ENCODE peak calls at places on chromosomes 11 and 22, in seven cellular contexts. D is AG10803, A is A549, I is lower lobe of right lung, V is fibroblast of pulmonary artery, U is foreskin fibroblast, P is cardiac muscle cell. J is an unnamed sample.

GRCh38 chr22:26127126-26127525 is 42.1 kb upstream of the SEZ6L start:
- DNase-seq in U (no peak), I (no peak), D (no peak), V (no peak), A (no peak), P (no peak), J (no peak)

GRCh38 chr11:91394718-91395414 is 829.8 kb upstream of the FAT3 start:
- DNase-seq in U (no peak), I (no peak), P (no peak), D (no peak), V (no peak), A (peak), J (no peak)

GRCh38 chr11:102603091-102603490 is 22.0 kb downstream of the MMP20 start:
- DNase-seq in U (peak), P (peak), V (peak), D (peak), A (no peak), I (no peak), J (peak)

GRCh38 chr11:30045144-30045543 is 28.3 kb upstream of the KCNA4 start:
- DNase-seq in V (no peak), U (no peak), A (no peak), I (no peak), D (no peak), P (no peak), J (no peak)

GRCh38 chr11:120172054-120172881 is 34.4 kb upstream of the TRIM29 start:
- DNase-seq in U (peak), V (peak), I (peak), D (peak), P (peak), A (peak), J (peak)

GRCh38 chr22:44780876-44781275 is 28.5 kb downstream of the ARHGAP8 start:
- DNase-seq in V (no peak), A (no peak), D (no peak), P (no peak), I (no peak), U (peak), J (no peak)

GRCh38 chr11:17473071-17473744 is 3.4 kb downstream of the ABCC8 start:
- DNase-seq in P (peak), D (no peak), A (peak), U (peak), I (no peak), V (no peak), J (no peak)

GRCh38 chr11:64035581-64035980 is at the start of gene FLRT1:
- DNase-seq in A (no peak), V (no peak), U (no peak), I (no peak), D (no peak), P (no peak), J (no peak)

DNA sequence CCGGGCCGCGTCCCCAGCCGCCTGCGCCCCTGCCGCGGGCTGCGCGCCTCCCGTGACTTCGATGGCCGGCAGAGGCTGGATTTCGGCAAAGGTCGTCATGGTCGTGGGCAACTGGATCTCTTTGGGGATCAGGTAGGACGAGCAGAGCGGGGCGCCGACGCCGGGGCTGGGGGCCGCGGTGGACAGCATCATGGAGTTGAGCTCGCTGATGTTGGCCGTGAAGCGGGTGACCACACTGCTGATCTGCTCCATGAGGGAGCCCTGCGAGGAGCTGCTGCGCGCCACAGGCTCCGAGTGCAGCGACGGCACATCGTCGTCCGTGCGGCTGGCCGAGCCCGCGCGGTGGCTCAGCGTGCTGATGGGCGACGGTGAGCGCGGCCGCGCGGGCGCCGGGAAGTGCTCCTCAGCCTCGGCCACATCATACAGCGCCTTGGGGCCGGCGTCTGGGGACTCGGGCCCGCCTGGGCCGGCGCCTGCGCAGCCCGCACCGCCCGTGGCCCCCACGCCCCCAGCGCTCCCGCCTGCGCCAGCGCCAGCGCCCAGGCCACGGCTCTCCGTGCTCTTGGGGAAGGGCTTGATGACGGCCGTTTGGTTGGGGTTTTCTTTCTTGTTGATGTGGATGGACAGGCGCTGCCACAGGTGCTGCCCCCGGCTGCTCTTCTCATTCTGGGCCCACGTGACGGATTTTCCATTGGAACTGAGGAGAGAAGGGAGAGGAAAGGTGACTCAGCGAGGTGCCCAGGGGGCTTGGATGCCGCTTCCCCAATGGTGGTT is 171.5 kb upstream of the CTSC start:
- DNase-seq in A (peak), P (peak), I (peak), U (peak), D (peak), V (peak), J (peak)
- H3K4me3 ChIP-seq in A (peak), P (peak), I (peak), U (peak), D (peak), V (peak), J (peak)

GRCh38 chr11:12235549-12235944 is 125.2 kb downstream of the MICAL2 start:
- DNase-seq in V (peak), I (no peak), P (peak), U (peak), A (peak), D (no peak), J (peak)
- TF ChIP-seq CTCF in V (no peak), I (no peak), P (peak), U (peak), A (no peak), D (peak), J (no peak)

GRCh38 chr11:59983212-59983611 is 19.4 kb downstream of the OOSP4A start:
- DNase-seq in A (no peak), U (no peak), I (no peak), P (no peak), V (no peak), D (no peak), J (no peak)

GRCh38 chr11:59981106-59981770 is 17.4 kb downstream of the OOSP4A start:
- DNase-seq in U (no peak), P (no peak), V (no peak), D (no peak), I (no peak), A (no peak), J (no peak)
- H3K4me3 ChIP-seq in U (no peak), P (no peak), V (no peak), D (no peak), I (no peak), A (no peak), J (no peak)

GRCh38 chr11:93244018-93244417 is 46.2 kb upstream of the SLC36A4 start:
- DNase-seq in A (no peak), V (no peak), D (no peak), P (no peak), I (no peak), U (no peak), J (no peak)

GRCh38 chr11:93253111-93253510 is 55.3 kb upstream of the SLC36A4 start:
- DNase-seq in P (no peak), V (no peak), U (no peak), D (no peak), A (no peak), I (no peak), J (no peak)

GRCh38 chr11:93249437-93250210 is 51.8 kb upstream of the SLC36A4 start:
- DNase-seq in I (no peak), V (no peak), A (no peak), P (no peak), D (peak), U (no peak), J (no peak)

GRCh38 chr11:93251922-93252321 is 54.1 kb upstream of the SLC36A4 start:
- DNase-seq in P (no peak), V (no peak), I (no peak), D (no peak), A (no peak), U (no peak), J (no peak)

GRCh38 chr11:93248602-93249001 is 50.8 kb upstream of the SLC36A4 start:
- DNase-seq in A (no peak), U (peak), D (peak), P (peak), I (no peak), V (peak), J (peak)
- TF ChIP-seq CTCF in A (no peak), U (peak), D (peak), P (peak), I (no peak), V (peak), J (peak)

GRCh38 chr22:39661842-39662676 is 91.5 kb downstream of the CACNA1I start:
- DNase-seq in P (no peak), U (no peak), I (no peak), D (no peak), V (no peak), A (no peak), J (no peak)
- H3K4me3 ChIP-seq in P (peak), U (no peak), I (peak), D (no peak), V (no peak), A (no peak), J (no peak)

GRCh38 chr22:29205598-29206371 is at the start of gene EMID1:
- DNase-seq in A (peak), U (peak), I (peak), P (peak), V (peak), D (no peak), J (peak)
- TF ChIP-seq CTCF in A (no peak), U (no peak), I (peak), P (no peak), V (no peak), D (peak), J (no peak)

DNA sequence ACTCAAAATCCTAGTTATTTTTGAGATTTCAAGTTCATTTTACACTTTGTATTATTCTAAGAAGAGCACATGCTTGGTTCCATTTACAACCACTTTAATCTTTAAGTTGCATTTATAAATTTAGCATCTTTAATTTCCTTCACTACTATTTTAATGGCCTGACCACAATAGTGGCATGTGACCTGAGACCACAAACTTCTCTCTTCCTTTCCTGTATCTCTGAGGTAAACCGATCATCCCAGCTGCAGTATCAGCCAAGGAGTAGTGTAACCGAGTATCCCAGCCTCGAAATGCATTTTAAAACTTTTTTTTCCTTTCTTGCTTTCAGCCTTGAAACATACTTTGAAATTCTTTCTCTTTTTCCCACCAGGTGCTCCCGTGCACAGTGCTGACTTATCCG is 28.7 kb upstream of the CBX6 start:
- DNase-seq in D (no peak), U (no peak), A (no peak), P (no peak), I (no peak), V (no peak), J (no peak)
- H3K4me3 ChIP-seq in D (no peak), U (no peak), A (no peak), P (no peak), I (no peak), V (no peak), J (no peak)

GRCh38 chr22:49724893-49725489 is 102.7 kb downstream of the BRD1 start:
- DNase-seq in P (peak), I (peak), A (peak), U (peak), V (peak), D (peak), J (peak)
- TF ChIP-seq CTCF in P (peak), I (peak), A (peak), U (peak), V (peak), D (peak), J (no peak)

GRCh38 chr11:70826950-70827349 is 425.4 kb downstream of the SHANK2 start:
- DNase-seq in V (no peak), D (no peak), P (peak), I (no peak), U (no peak), A (no peak), J (no peak)
- H3K4me3 ChIP-seq in V (no peak), D (no peak), P (no peak), I (no peak), U (no peak), A (no peak), J (no peak)